ENCODE peak calls at places on chromosome 14, in nine cellular contexts. C is Peyer's patch; R is GM12878; Z is endodermal cell; N is cardiac muscle cell; M is CD4-positive, CD25-positive, alpha-beta regulatory T cell; P is gastrocnemius medialis; D is GM23248; B is OCI-LY7. V is an unnamed sample. For H3K4me1, the result is how much of the 10 kb centered on the place peaks cover.

GRCh38 chr14:56581041-56581727 is 1.6 kb downstream of the TMEM260 start:
- DNase-seq in C (no peak), R (no peak), Z (no peak), N (no peak), M (no peak), P (no peak), D (peak), B (no peak), V (no peak)

GRCh38 chr14:60777856-60778578 is 43.5 kb downstream of the MNAT1 start:
- DNase-seq in C (no peak), R (no peak), Z (no peak), N (peak), M (no peak), P (no peak), D (peak), B (no peak), V (no peak)

GRCh38 chr14:88002421-88002820 is 2.5 kb upstream of the GPR65 start:
- DNase-seq in C (no peak), R (no peak), Z (no peak), N (no peak), M (no peak), P (no peak), D (no peak), B (peak), V (no peak)

GRCh38 chr14:99685061-99685995 is 1.2 kb downstream of the CYP46A1 start:
- DNase-seq in C (peak), R (no peak), Z (peak), N (no peak), M (no peak), P (no peak), D (no peak), B (peak), V (no peak)

GRCh38 chr14:92685784-92686355 is 62.6 kb downstream of the LGMN start:
- DNase-seq in C (no peak), R (no peak), Z (no peak), N (no peak), M (no peak), P (no peak), D (no peak), B (no peak), V (no peak)

GRCh38 chr14:50943261-50943942 is 881 bp downstream of the PYGL start:
- DNase-seq in C (peak), R (no peak), Z (peak), N (peak), M (no peak), P (peak), D (peak), B (no peak), V (no peak)

GRCh38 chr14:31229638-31230229 is 22.1 kb upstream of the HECTD1 start:
- DNase-seq in C (peak), R (no peak), Z (peak), N (peak), M (no peak), P (peak), D (peak), B (no peak), V (peak)

GRCh38 chr14:101706509-101707284 is 54.8 kb upstream of the PPP2R5C start:
- DNase-seq in C (no peak), R (no peak), Z (peak), N (no peak), M (no peak), P (no peak), D (no peak), B (no peak), V (no peak)

GRCh38 chr14:79136437-79137430 is 966.6 kb downstream of the NRXN3 start:
- DNase-seq in C (no peak), R (no peak), Z (no peak), N (no peak), M (no peak), P (no peak), D (no peak), B (no peak), V (no peak)

GRCh38 chr14:32397871-32398640 is 69.0 kb downstream of the AKAP6 start:
- DNase-seq in C (no peak), R (no peak), Z (no peak), N (peak), M (no peak), P (no peak), D (peak), B (no peak), V (peak)

GRCh38 chr14:51004801-51005526 is 60.7 kb upstream of the PYGL start:
- DNase-seq in C (no peak), R (no peak), Z (no peak), N (peak), M (no peak), P (no peak), D (peak), B (no peak), V (peak)

GRCh38 chr14:76329150-76329881 is 46.6 kb upstream of the ESRRB start:
- DNase-seq in C (no peak), R (no peak), Z (peak), N (no peak), M (no peak), P (no peak), D (no peak), B (no peak), V (no peak)

GRCh38 chr14:59126714-59127436 is 61.6 kb upstream of the DAAM1 start:
- DNase-seq in C (peak), R (no peak), Z (peak), N (peak), M (peak), P (no peak), D (peak), B (peak), V (no peak)

DNA sequence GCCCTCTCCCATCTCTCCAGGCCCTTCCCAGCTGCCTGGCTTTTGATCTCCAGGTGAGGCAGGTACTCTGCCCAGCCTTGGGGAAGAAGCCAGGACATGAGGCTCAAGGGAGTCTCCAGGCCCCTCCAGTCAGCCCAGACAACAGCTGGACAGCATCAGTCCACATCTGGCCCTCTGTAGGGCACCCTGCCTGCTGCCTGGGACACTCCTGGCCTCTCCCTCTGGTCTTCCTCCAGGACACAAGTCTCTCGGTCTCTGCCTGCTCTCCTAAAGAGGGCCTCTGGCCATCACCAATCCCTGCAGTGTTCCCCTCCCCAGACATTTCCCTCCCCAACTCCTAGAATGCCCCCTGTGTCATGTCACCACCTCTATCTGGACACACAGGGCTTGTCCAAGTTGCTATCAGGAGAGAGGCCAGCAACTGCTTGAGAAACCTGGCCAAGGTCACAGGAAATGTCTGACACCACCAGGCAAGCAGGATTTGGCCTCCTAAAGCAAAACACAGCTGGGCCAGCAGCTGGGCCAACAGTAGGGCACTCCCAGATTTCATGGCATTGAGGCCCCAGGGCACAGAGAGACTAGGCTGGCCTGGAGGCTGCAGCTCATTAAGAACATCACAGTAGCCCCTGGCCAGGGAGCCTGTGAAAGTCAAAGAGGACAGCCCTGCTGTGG is 29.0 kb downstream of the LTBP2 start:
- DNase-seq in C (no peak), R (no peak), Z (no peak), N (peak), M (no peak), P (peak), D (peak), B (no peak), V (no peak)
- H3K4me1 ChIP-seq in C (under half), R (under half), Z (under half), N (under half), M (under half), P (under half), D (under half), B (under half), V (under half)

GRCh38 chr14:74570696-74571095 is 41.3 kb downstream of the LTBP2 start:
- DNase-seq in C (no peak), R (no peak), Z (no peak), N (no peak), M (no peak), P (no peak), D (no peak), B (no peak), V (no peak)

GRCh38 chr14:74571901-74572828 is 39.9 kb downstream of the LTBP2 start:
- DNase-seq in C (no peak), R (no peak), Z (no peak), N (peak), M (no peak), P (peak), D (peak), B (no peak), V (peak)

GRCh38 chr14:74572829-74573360 is 39.1 kb downstream of the LTBP2 start:
- DNase-seq in C (no peak), R (no peak), Z (no peak), N (no peak), M (no peak), P (no peak), D (no peak), B (no peak), V (peak)

GRCh38 chr14:74569826-74570591 is 42.0 kb downstream of the LTBP2 start:
- DNase-seq in C (no peak), R (no peak), Z (no peak), N (peak), M (no peak), P (no peak), D (peak), B (no peak), V (no peak)

GRCh38 chr14:74571441-74571841 is 40.6 kb downstream of the LTBP2 start:
- DNase-seq in C (no peak), R (no peak), Z (no peak), N (peak), M (no peak), P (no peak), D (peak), B (no peak), V (no peak)
- H3K27ac ChIP-seq in C (peak), R (no peak), Z (no peak), N (no peak), M (no peak), P (peak), D (peak), B (no peak), V (peak)

DNA sequence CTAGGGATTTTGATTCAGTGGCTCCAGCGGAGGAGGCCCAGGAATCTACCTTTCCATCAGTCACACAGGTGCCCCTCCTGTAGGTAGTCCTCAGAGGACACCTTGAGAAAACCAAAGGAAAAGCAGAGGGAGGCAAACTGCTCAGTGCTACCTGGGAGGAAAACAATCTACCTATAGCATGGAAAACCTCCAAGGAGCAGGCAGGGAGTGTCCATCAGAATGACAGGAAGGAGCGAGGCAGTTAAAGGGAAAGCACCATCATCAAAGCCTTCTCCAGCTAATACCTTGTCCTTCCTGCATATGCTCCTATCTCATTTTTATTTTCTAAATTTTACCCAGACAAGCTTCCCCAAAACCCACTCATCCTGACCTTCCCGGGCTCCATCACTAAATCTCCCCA is 25.4 kb downstream of the DPF3 start:
- DNase-seq in C (no peak), R (no peak), Z (no peak), N (no peak), M (no peak), P (no peak), D (no peak), B (no peak), V (no peak)
- H3K4me1 ChIP-seq in C (under half), R (under half), Z (under half), N (under half), M (under half), P (under half), D (under half), B (under half), V (under half)

DNA sequence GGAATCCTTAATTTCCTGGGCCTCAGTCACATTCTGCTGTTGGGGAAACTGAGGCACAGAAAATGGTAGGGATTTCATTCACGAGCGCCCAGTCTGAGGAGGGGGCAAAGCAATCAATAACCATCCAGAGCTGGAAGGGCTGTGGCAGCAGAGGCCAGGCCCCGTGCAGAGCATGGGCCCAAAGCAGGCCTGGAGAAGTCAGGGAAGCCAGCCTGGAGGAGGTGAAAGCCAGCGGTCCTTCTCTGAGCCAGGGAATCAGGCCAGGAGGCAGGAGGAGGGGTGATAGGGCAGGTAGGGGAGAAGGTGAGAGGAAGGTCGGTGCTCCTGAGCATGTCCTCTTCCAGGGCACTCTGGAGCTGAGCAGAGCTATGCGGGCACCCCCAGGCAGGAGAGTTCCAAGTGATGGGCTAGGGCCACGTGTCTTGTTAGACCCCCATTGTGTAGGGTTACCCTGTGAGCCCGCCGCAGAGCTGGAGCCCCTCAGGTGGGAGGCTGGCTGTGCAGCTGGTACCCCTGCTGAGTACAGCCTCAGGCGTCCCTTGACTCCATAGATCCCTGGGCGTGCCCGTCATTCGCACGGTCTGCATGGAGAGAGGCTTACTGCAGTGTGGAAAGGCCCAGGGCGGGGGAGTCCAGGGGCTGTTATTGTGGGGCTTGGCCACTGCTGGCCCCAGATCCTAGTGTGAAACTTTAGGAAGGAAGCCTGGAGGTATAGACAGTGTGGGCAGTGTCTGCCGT is 4.8 kb downstream of the TNFAIP2 start:
- DNase-seq in C (no peak), R (no peak), Z (no peak), N (no peak), M (no peak), P (no peak), D (no peak), B (no peak), V (no peak)
- H3K27ac ChIP-seq in C (no peak), R (no peak), Z (no peak), N (no peak), M (no peak), P (peak), D (no peak), B (no peak), V (no peak)

V was measured in SJSA1.